ENCODE peak calls at places on chromosomes 4 and X, in nine cellular contexts. K is epithelial cell of esophagus, P is T follicular helper cell, R is T-helper 2 cell, E is left colon, M is T-helper 1 cell, C is AG04449, A is neural crest cell, I is natural killer cell. S is an unnamed sample.

GRCh38 chrX:110806145-110806544 is 10.5 kb upstream of the CHRDL1 start:
- DNase-seq in I (no peak), C (no peak), P (no peak), E (no peak), A (no peak), K (peak), M (no peak), R (no peak), S (no peak)

GRCh38 chr4:184655889-184656869 is 6.6 kb downstream of the PRIMPOL start:
- DNase-seq in R (no peak), E (no peak), P (no peak), I (no peak), K (no peak), M (no peak), A (no peak), C (no peak), S (no peak)

GRCh38 chr4:152536545-152537182 is 772 bp upstream of the FBXW7 start:
- DNase-seq in K (peak), C (no peak), A (no peak), M (peak), R (no peak), I (no peak), P (peak), E (no peak), S (no peak)

GRCh38 chrX:84165716-84166115 is 22.3 kb downstream of the RPS6KA6 start:
- DNase-seq in I (no peak), R (no peak), E (no peak), P (no peak), A (no peak), M (no peak), K (no peak), C (no peak), S (no peak)

GRCh38 chrX:41180194-41180902 is 95.1 kb downstream of the USP9X start:
- DNase-seq in I (peak), E (no peak), K (peak), M (peak), A (peak), R (no peak), P (peak), C (peak), S (peak)

GRCh38 chr4:6560416-6561172 is 14.4 kb upstream of the MAN2B2 start:
- DNase-seq in I (no peak), R (no peak), A (no peak), K (peak), M (no peak), E (no peak), P (no peak), C (peak), S (no peak)

GRCh38 chr4:99853993-99854392 is 37.4 kb downstream of the DAPP1 start:
- DNase-seq in E (no peak), K (no peak), M (no peak), I (no peak), C (no peak), P (no peak), R (no peak), A (no peak), S (no peak)

GRCh38 chr4:5433196-5433595 is 275.2 kb downstream of the EVC2 start:
- DNase-seq in A (no peak), M (no peak), K (no peak), R (no peak), E (no peak), I (no peak), C (no peak), P (no peak), S (peak)

GRCh38 chr4:7817877-7818675 is 121.6 kb downstream of the AFAP1 start:
- DNase-seq in K (no peak), I (no peak), P (no peak), C (no peak), A (no peak), E (no peak), R (no peak), M (no peak), S (no peak)

GRCh38 chr4:128353791-128354190 is 66.2 kb upstream of the PGRMC2 start:
- DNase-seq in A (no peak), I (no peak), R (no peak), M (no peak), P (no peak), E (no peak), C (no peak), K (no peak), S (no peak)

GRCh38 chr4:109803924-109804571 is 2.2 kb upstream of the CFI start:
- DNase-seq in A (no peak), R (no peak), E (no peak), K (peak), M (peak), C (no peak), I (no peak), P (peak), S (no peak)

GRCh38 chrX:132953358-132953757 is 5.1 kb downstream of the HS6ST2 start:
- DNase-seq in M (no peak), P (no peak), C (no peak), R (no peak), I (no peak), E (no peak), K (peak), A (no peak), S (no peak)

GRCh38 chrX:8404443-8404842 is 60.2 kb upstream of the VCX3B start:
- DNase-seq in K (peak), R (no peak), C (no peak), P (no peak), E (no peak), M (no peak), A (no peak), I (no peak), S (no peak)

GRCh38 chr4:10571896-10572295 is 112.7 kb downstream of the CLNK start:
- DNase-seq in E (no peak), M (no peak), I (no peak), C (no peak), A (no peak), R (no peak), K (peak), P (no peak), S (no peak)

GRCh38 chrX:120380699-120381098 is 18.8 kb downstream of the ATP1B4 start:
- DNase-seq in K (peak), A (no peak), C (no peak), M (peak), E (no peak), P (peak), I (no peak), R (no peak), S (no peak)

GRCh38 chr4:28462766-28463165 is 1602.1 kb downstream of the STIM2 start:
- DNase-seq in K (no peak), M (no peak), P (no peak), I (no peak), A (no peak), C (no peak), E (no peak), R (no peak), S (no peak)

GRCh38 chr4:15756361-15756861 is 21.7 kb upstream of the CD38 start:
- DNase-seq in P (peak), R (peak), A (no peak), K (peak), I (peak), C (no peak), E (no peak), M (peak), S (peak)

GRCh38 chr4:46503739-46504138 is 113.8 kb upstream of the GABRA2 start:
- DNase-seq in I (no peak), R (no peak), M (no peak), C (no peak), E (no peak), P (no peak), K (no peak), A (no peak), S (no peak)

GRCh38 chr4:132123870-132124623 is 1025.0 kb upstream of the PCDH10 start:
- DNase-seq in R (no peak), M (peak), K (peak), P (no peak), C (no peak), A (no peak), I (no peak), E (no peak), S (no peak)

GRCh38 chrX:74535633-74536141 is 78.7 kb downstream of the RLIM start:
- DNase-seq in E (peak), M (peak), R (no peak), K (peak), P (no peak), I (peak), C (no peak), A (peak), S (no peak)

GRCh38 chr4:149574973-149575372 is 240.7 kb downstream of the IQCM start:
- DNase-seq in P (no peak), M (no peak), K (peak), A (no peak), R (no peak), C (no peak), I (no peak), E (no peak), S (no peak)

GRCh38 chrX:54166915-54167314 is 16.1 kb downstream of the FAM120C start:
- DNase-seq in A (no peak), E (no peak), P (no peak), I (no peak), M (no peak), K (no peak), R (no peak), C (no peak), S (no peak)

GRCh38 chr4:2939383-2940243 is 23.6 kb downstream of the NOP14 start:
- DNase-seq in C (no peak), M (no peak), R (no peak), K (no peak), E (no peak), A (no peak), I (peak), P (no peak), S (no peak)

GRCh38 chr4:154335588-154335987 is 156.0 kb downstream of the DCHS2 start:
- DNase-seq in A (no peak), E (no peak), P (no peak), K (no peak), M (no peak), I (no peak), C (no peak), R (no peak), S (no peak)

GRCh38 chr4:140924761-140925392 is 168.7 kb upstream of the TBC1D9 start:
- DNase-seq in K (no peak), P (no peak), C (no peak), M (no peak), E (no peak), A (no peak), R (no peak), I (no peak), S (no peak)

GRCh38 chr4:119299221-119300071 is 22.5 kb downstream of the FABP2 start:
- DNase-seq in I (no peak), E (no peak), R (no peak), K (peak), P (no peak), C (no peak), A (no peak), M (peak), S (no peak)

GRCh38 chr4:141680060-141680459 is 43.7 kb downstream of the IL15 start:
- DNase-seq in I (no peak), C (no peak), M (no peak), P (no peak), E (no peak), K (no peak), R (no peak), A (no peak), S (no peak)

GRCh38 chr4:146654976-146655761 is 16.5 kb downstream of the POU4F2 start:
- DNase-seq in P (no peak), E (no peak), I (no peak), C (no peak), R (no peak), K (no peak), M (no peak), A (peak), S (no peak)

GRCh38 chrX:154545673-154546274 is 872 bp downstream of the G6PD start:
- DNase-seq in K (no peak), A (no peak), C (no peak), R (no peak), M (no peak), E (no peak), P (no peak), I (no peak), S (no peak)

GRCh38 chr4:52843958-52844357 is 18.2 kb upstream of the RASL11B start:
- DNase-seq in I (no peak), R (no peak), A (no peak), E (no peak), P (no peak), M (no peak), C (no peak), K (no peak), S (no peak)

GRCh38 chr4:25540734-25541133 is 114.9 kb upstream of the SLC34A2 start:
- DNase-seq in I (no peak), R (no peak), K (no peak), P (no peak), M (no peak), A (no peak), E (no peak), C (no peak), S (no peak)

GRCh38 chrX:45851434-45851991 is 650.8 kb upstream of the DIPK2B start:
- DNase-seq in K (peak), A (peak), R (peak), M (peak), I (no peak), C (no peak), E (peak), P (peak), S (peak)

GRCh38 chrX:14380044-14380443 is 149.3 kb upstream of the GLRA2 start:
- DNase-seq in C (no peak), M (no peak), A (no peak), K (no peak), P (no peak), E (no peak), R (no peak), I (no peak), S (no peak)

GRCh38 chrX:95325185-95325584 is 1359.5 kb upstream of the DIAPH2 start:
- DNase-seq in M (no peak), A (no peak), C (no peak), I (no peak), P (no peak), K (no peak), R (no peak), E (no peak), S (no peak)